ENCODE peak calls at places on chromosome 13, in nine cellular contexts. X, U, C, G, N, K, V, D and J are unnamed samples.

GRCh38 chr13:113647351-113648217 is 10.4 kb downstream of the ATP4B start:
- DNase-seq in K (peak), G (peak), N (peak), V (peak), C (no peak), D (peak), X (peak), U (peak), J (peak)

GRCh38 chr13:21901772-21902708 is 231.2 kb downstream of the FGF9 start:
- DNase-seq in K (no peak), G (no peak), V (peak), U (no peak), X (peak), C (peak), N (no peak), D (peak), J (no peak)

GRCh38 chr13:71412231-71412630 is 454.8 kb downstream of the DACH1 start:
- DNase-seq in N (no peak), K (no peak), V (no peak), X (no peak), D (no peak), C (no peak), U (no peak), G (no peak), J (no peak)

GRCh38 chr13:78121459-78122348 is 203.1 kb upstream of the EDNRB start:
- DNase-seq in C (peak), G (peak), N (no peak), U (peak), K (peak), D (peak), X (peak), V (peak), J (no peak)

GRCh38 chr13:97278395-97279078 is 56.4 kb downstream of the MBNL2 start:
- DNase-seq in N (no peak), V (no peak), D (no peak), C (no peak), K (no peak), U (no peak), X (no peak), G (no peak), J (no peak)

GRCh38 chr13:113603116-113603710 is 18.7 kb downstream of the TFDP1 start:
- DNase-seq in N (no peak), U (no peak), X (peak), G (no peak), V (no peak), D (no peak), C (no peak), K (no peak), J (no peak)

GRCh38 chr13:21079761-21080730 is 18.7 kb upstream of the LATS2 start:
- DNase-seq in K (no peak), D (no peak), V (peak), C (peak), N (no peak), X (no peak), G (no peak), U (peak), J (peak)

GRCh38 chr13:39496487-39496998 is 106.5 kb downstream of the LHFPL6 start:
- DNase-seq in D (no peak), X (no peak), N (no peak), K (no peak), G (no peak), C (no peak), U (no peak), V (no peak), J (no peak)

GRCh38 chr13:89066868-89067466 is 1395.8 kb downstream of the SLITRK5 start:
- DNase-seq in C (peak), D (no peak), N (no peak), U (peak), K (peak), V (peak), G (peak), X (no peak), J (peak)

GRCh38 chr13:98549006-98549727 is 27.7 kb downstream of the STK24 start:
- DNase-seq in N (no peak), X (no peak), V (no peak), G (no peak), D (no peak), K (no peak), C (peak), U (no peak), J (no peak)

GRCh38 chr13:26422036-26422435 is 135.4 kb upstream of the WASF3 start:
- DNase-seq in N (no peak), X (no peak), C (no peak), V (no peak), D (no peak), G (no peak), K (no peak), U (no peak), J (no peak)

GRCh38 chr13:76954568-76954967 is 6.3 kb downstream of the ACOD1 start:
- DNase-seq in D (no peak), N (no peak), X (no peak), C (no peak), K (no peak), V (no peak), U (no peak), G (no peak), J (no peak)

GRCh38 chr13:94305463-94305862 is 174.0 kb downstream of the DCT start:
- DNase-seq in U (peak), N (no peak), G (peak), K (peak), V (peak), X (no peak), D (no peak), C (peak), J (no peak)

GRCh38 chr13:79385694-79386093 is 20.4 kb downstream of the RBM26 start:
- DNase-seq in D (no peak), U (no peak), N (no peak), K (no peak), X (no peak), V (no peak), C (no peak), G (no peak), J (no peak)

GRCh38 chr13:94968040-94968756 is 255.9 kb upstream of the SOX21 start:
- DNase-seq in V (no peak), D (no peak), G (peak), C (no peak), U (no peak), N (no peak), K (no peak), X (no peak), J (peak)

GRCh38 chr13:44347905-44348304 is 25.7 kb upstream of the SERP2 start:
- DNase-seq in U (no peak), K (peak), N (no peak), C (peak), X (no peak), D (no peak), V (no peak), G (no peak), J (no peak)

GRCh38 chr13:75694742-75695141 is 58.6 kb downstream of the LMO7 start:
- DNase-seq in X (no peak), C (no peak), G (no peak), N (no peak), U (no peak), D (no peak), K (no peak), V (no peak), J (no peak)

GRCh38 chr13:46143239-46143701 is 38.4 kb upstream of the CPB2 start:
- DNase-seq in V (no peak), X (no peak), K (no peak), N (no peak), G (peak), C (no peak), D (no peak), U (no peak), J (no peak)

GRCh38 chr13:87953381-87953780 is 282.2 kb downstream of the SLITRK5 start:
- DNase-seq in D (no peak), C (no peak), N (no peak), G (no peak), K (no peak), U (no peak), X (no peak), V (no peak), J (no peak)

GRCh38 chr13:46324976-46325375 is 62.1 kb downstream of the RUBCNL start:
- DNase-seq in V (no peak), C (no peak), X (no peak), N (no peak), G (no peak), D (no peak), U (no peak), K (no peak), J (no peak)

GRCh38 chr13:23671902-23672301 is 101.7 kb downstream of the TNFRSF19 start:
- DNase-seq in G (no peak), K (no peak), V (no peak), C (peak), X (no peak), N (no peak), U (no peak), D (no peak), J (no peak)

GRCh38 chr13:113656831-113657671 is 947 bp downstream of the ATP4B start:
- DNase-seq in V (no peak), X (no peak), K (no peak), U (no peak), N (peak), D (peak), G (no peak), C (no peak), J (no peak)

GRCh38 chr13:21232196-21232595 is 55.7 kb downstream of the MRPL57 start:
- DNase-seq in D (peak), K (no peak), N (peak), U (peak), X (peak), C (peak), V (no peak), G (no peak), J (no peak)

GRCh38 chr13:110617326-110618072 is 2.2 kb downstream of the NAXD start:
- DNase-seq in V (peak), N (peak), G (no peak), U (peak), K (peak), C (peak), D (peak), X (no peak), J (no peak)

GRCh38 chr13:108120332-108120731 is 95.0 kb downstream of the LIG4 start:
- DNase-seq in X (no peak), N (no peak), D (no peak), G (no peak), C (no peak), K (no peak), V (no peak), U (no peak), J (no peak)

GRCh38 chr13:20191902-20192469 is 752 bp downstream of the GJB2 start:
- DNase-seq in N (no peak), K (no peak), X (no peak), C (no peak), G (peak), D (no peak), V (peak), U (no peak), J (no peak)

GRCh38 chr13:101552286-101552685 is 99.8 kb downstream of the ITGBL1 start:
- DNase-seq in K (no peak), N (no peak), G (no peak), V (no peak), X (no peak), D (no peak), C (no peak), U (no peak), J (no peak)

GRCh38 chr13:49098198-49098597 is 121.9 kb upstream of the MLNR start:
- DNase-seq in K (peak), N (no peak), D (peak), V (peak), X (no peak), U (no peak), G (peak), C (peak), J (no peak)

GRCh38 chr13:87274209-87274819 is 396.9 kb upstream of the SLITRK5 start:
- DNase-seq in D (no peak), K (peak), V (peak), N (no peak), X (no peak), G (peak), C (peak), U (no peak), J (peak)

GRCh38 chr13:109856350-109856749 is 70.0 kb upstream of the IRS2 start:
- DNase-seq in X (no peak), D (no peak), G (no peak), U (no peak), V (no peak), C (no peak), K (no peak), N (no peak), J (no peak)

GRCh38 chr13:110907951-110908898 is 6.6 kb downstream of the ANKRD10 start:
- DNase-seq in N (no peak), X (no peak), V (peak), K (peak), C (peak), U (no peak), G (peak), D (no peak), J (peak)

GRCh38 chr13:68550330-68550729 is 1320.2 kb upstream of the PCDH9 start:
- DNase-seq in X (no peak), N (no peak), U (no peak), K (no peak), C (no peak), D (no peak), G (no peak), V (no peak), J (no peak)

GRCh38 chr13:22369090-22369489 is 698.2 kb downstream of the FGF9 start:
- DNase-seq in N (no peak), U (no peak), K (no peak), C (no peak), G (no peak), V (no peak), D (no peak), X (no peak), J (no peak)

GRCh38 chr13:45681101-45681500 is 21.0 kb upstream of the CBY2 start:
- DNase-seq in X (no peak), C (no peak), U (no peak), V (no peak), G (no peak), N (no peak), D (no peak), K (no peak), J (no peak)

GRCh38 chr13:75838366-75839017 is 202.4 kb downstream of the LMO7 start:
- DNase-seq in G (no peak), D (no peak), V (no peak), U (no peak), C (no peak), N (no peak), K (no peak), X (no peak), J (no peak)

GRCh38 chr13:104953588-104953987 is 1581.9 kb downstream of the EFNB2 start:
- DNase-seq in C (no peak), G (no peak), N (no peak), X (no peak), K (no peak), D (no peak), V (no peak), U (no peak), J (no peak)

GRCh38 chr13:34162545-34162936 is 344.6 kb downstream of the RFC3 start:
- DNase-seq in C (peak), D (no peak), U (no peak), G (no peak), V (no peak), X (no peak), N (no peak), K (no peak), J (no peak)

GRCh38 chr13:74325106-74325505 is 190.9 kb upstream of the KLF12 start:
- DNase-seq in D (peak), U (peak), N (peak), K (peak), X (peak), V (peak), C (peak), G (peak), J (no peak)

GRCh38 chr13:113051641-113052040 is 54.0 kb upstream of the F7 start:
- DNase-seq in X (no peak), N (no peak), G (no peak), U (no peak), K (no peak), D (no peak), V (no peak), C (no peak), J (no peak)

GRCh38 chr13:73365681-73366080 is 306.9 kb downstream of the KLF5 start:
- DNase-seq in N (no peak), V (no peak), K (no peak), X (no peak), G (no peak), U (no peak), C (no peak), D (no peak), J (no peak)

GRCh38 chr13:99909097-99909835 is 62.3 kb downstream of the ZIC5 start:
- DNase-seq in U (no peak), V (no peak), N (no peak), G (no peak), K (no peak), C (no peak), X (no peak), D (no peak), J (no peak)

GRCh38 chr13:99909836-99910619 is 61.5 kb downstream of the ZIC5 start:
- DNase-seq in C (no peak), G (no peak), V (peak), K (peak), D (no peak), X (no peak), N (no peak), U (no peak), J (no peak)

GRCh38 chr13:99907627-99908026 is 63.9 kb downstream of the ZIC5 start:
- DNase-seq in U (no peak), N (no peak), D (no peak), G (no peak), V (no peak), X (no peak), K (no peak), C (no peak), J (no peak)

GRCh38 chr13:99907038-99907437 is 64.5 kb downstream of the ZIC5 start:
- DNase-seq in N (no peak), V (no peak), C (no peak), G (no peak), X (no peak), U (no peak), K (no peak), D (no peak), J (no peak)

DNA sequence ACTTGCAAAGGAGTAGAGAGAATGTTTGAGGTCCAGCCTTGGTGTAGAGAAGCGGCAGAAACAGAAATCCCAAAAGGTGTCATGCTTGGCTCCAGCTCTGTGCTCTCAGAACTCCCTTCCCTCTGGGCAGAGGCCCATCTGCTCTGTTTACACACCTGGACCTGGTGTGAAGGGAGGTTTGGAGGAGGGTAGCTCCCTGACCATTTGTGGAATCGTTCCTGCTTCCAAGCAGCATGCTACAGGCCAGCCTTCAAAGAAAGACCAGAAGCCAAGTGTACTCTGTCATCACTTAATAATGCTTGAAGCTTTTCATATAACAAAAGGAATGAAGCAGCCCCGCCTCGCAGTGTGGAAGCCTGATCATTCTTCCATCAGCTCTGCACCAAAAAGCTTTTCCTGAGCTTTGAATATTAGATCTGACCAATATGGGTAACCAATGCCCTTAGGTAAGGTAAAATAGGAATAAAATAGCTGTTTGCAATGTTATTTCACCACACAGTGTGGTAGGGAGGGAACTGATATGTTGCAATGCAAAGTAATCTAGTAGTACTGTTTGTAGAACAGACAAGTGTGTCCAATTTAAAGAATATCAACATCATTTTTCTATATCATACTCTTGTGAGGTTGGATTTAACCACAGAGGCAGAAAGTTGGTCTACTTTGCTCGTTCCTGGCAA is 63.3 kb downstream of the ZIC5 start:
- DNase-seq in X (no peak), C (no peak), K (no peak), V (peak), U (no peak), D (no peak), N (no peak), G (peak), J (no peak)
- TF ChIP-seq POLR2A in X (no peak), C (no peak), K (no peak), V (no peak), U (no peak), D (no peak), N (no peak), G (no peak), J (no peak)

DNA sequence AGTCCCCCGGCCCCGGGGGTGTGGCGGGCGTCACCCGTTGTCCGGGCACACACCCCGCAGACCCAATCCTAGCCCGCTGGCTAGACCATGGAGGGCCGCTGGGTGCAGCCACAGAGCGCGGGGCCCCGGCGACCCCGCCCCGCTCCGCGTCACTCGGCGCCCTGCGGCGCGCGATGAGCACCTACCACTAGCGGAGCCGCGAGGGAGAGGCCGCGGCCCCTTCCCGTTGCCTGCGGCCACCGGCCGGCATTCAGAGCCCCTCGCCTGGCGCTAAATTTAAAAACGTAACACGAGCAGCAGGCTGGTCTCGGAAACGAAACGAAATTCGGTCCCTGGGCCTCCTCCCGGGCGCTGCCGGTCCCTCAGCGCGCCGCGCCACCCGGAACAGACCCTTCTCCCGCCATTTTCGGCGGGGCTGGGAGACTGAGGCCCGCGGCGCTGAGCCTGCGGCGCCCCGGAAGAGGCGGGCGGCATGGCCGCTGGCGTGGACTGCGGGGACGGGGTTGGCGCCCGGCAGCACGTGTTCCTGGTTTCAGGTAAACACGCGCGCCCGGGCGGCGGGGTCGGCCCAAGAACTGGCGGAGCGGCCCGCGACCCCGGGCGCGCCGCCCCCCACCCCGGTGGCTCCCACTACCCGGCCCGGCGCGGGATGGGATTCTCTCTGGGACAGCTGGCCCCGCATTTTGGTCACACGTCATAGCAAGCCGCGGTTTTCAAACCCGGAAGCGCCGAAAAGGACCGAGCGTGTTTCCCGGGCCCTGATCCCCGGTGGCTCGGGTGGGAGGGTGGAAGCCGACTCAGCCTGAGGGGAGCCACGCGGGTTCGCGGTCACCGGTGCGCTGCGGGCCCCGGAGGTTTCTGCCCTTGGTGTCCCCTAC is at the start of gene RNASEH2B:
- DNase-seq in K (peak), V (peak), C (peak), D (peak), G (peak), X (peak), U (peak), N (peak), J (peak)
- TF ChIP-seq POLR2A in K (no peak), V (peak), C (peak), D (peak), G (peak), X (no peak), U (peak), N (peak), J (peak)

DNA sequence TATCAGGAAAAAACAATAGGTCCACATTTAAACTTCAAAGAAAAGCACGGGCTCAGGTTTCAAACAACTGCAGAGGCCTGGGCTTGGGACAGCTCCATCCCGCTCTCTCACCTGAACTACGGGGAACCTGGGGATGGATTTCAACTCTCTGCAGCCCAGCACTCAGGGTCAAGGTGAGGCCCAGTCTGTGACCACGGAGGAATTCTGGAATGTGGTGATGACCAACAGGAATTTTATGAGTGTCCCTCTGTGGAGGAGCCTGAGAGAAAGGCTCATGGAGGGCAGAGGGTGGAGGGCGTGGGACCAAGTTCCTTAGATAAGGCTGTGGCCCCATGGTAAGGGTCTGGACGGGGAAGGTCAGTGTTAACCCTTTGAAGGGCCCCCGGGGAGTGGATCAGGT is 220.8 kb upstream of the MAB21L1 start:
- DNase-seq in D (no peak), U (no peak), X (no peak), G (no peak), N (no peak), K (no peak), C (no peak), V (no peak), J (peak)
- TF ChIP-seq POLR2A in D (no peak), U (no peak), X (no peak), G (no peak), N (no peak), K (no peak), C (no peak), V (no peak), J (no peak)

GRCh38 chr13:30114586-30115256 is 192.6 kb downstream of the KATNAL1 start:
- DNase-seq in K (peak), X (peak), G (peak), D (peak), N (peak), V (peak), C (peak), U (peak), J (peak)
- TF ChIP-seq POLR2A in K (peak), X (no peak), G (peak), D (no peak), N (no peak), V (peak), C (no peak), U (no peak), J (no peak)